ENCODE peak calls at places on chromosomes 4 and X, in five cellular contexts. F, B, N, S and R are unnamed samples.

GRCh38 chr4:108717386-108717785 is 45.5 kb downstream of the ETNPPL start:
- DNase-seq in B (no peak), F (no peak), N (no peak), S (no peak), R (no peak)

GRCh38 chr4:184448828-184449227 is 25.5 kb downstream of the IRF2 start:
- DNase-seq in B (no peak), S (peak), F (no peak), N (peak), R (peak)

GRCh38 chr4:176791591-176792347 is 953 bp downstream of the VEGFC start:
- DNase-seq in B (peak), S (peak), F (no peak), N (peak), R (peak)

GRCh38 chrX:133390647-133391046 is 24.6 kb downstream of the GPC4 start:
- DNase-seq in S (no peak), B (no peak), F (no peak), N (no peak), R (no peak)

GRCh38 chr4:24978291-24979072 is 52.3 kb downstream of the LGI2 start:
- DNase-seq in F (no peak), S (no peak), N (no peak), B (no peak), R (no peak)

GRCh38 chrX:19545651-19546050 is 30.3 kb upstream of the MAP3K15 start:
- DNase-seq in N (no peak), B (no peak), S (no peak), F (no peak), R (no peak)

GRCh38 chrX:103919336-103919682 is 43.1 kb upstream of the TMSB15B start:
- DNase-seq in S (no peak), B (no peak), F (no peak), N (peak), R (peak)

GRCh38 chrX:120761810-120762209 is 113.9 kb downstream of the CT47B1 start:
- DNase-seq in S (no peak), F (no peak), N (peak), B (no peak), R (no peak)

GRCh38 chr4:114927881-114928280 is 185.5 kb downstream of the NDST4 start:
- DNase-seq in F (no peak), N (no peak), S (no peak), B (no peak), R (no peak)

GRCh38 chr4:138367942-138368341 is 125.8 kb upstream of the SLC7A11 start:
- DNase-seq in F (no peak), N (no peak), B (no peak), S (no peak), R (no peak)

GRCh38 chr4:22434895-22435294 is 81.0 kb downstream of the ADGRA3 start:
- DNase-seq in B (no peak), S (no peak), N (peak), F (peak), R (no peak)

GRCh38 chrX:45614853-45615252 is 414.2 kb upstream of the DIPK2B start:
- DNase-seq in N (no peak), B (no peak), S (no peak), F (no peak), R (no peak)

GRCh38 chr4:3010577-3010976 is 47.2 kb downstream of the GRK4 start:
- DNase-seq in F (no peak), B (no peak), S (no peak), N (no peak), R (no peak)

GRCh38 chr4:3010998-3011397 is 47.6 kb downstream of the GRK4 start:
- DNase-seq in S (no peak), F (no peak), B (no peak), N (peak), R (no peak)

GRCh38 chr4:3007724-3008123 is 44.4 kb downstream of the GRK4 start:
- DNase-seq in F (no peak), S (no peak), B (no peak), N (no peak), R (no peak)

GRCh38 chr4:3011456-3012220 is 48.3 kb downstream of the GRK4 start:
- DNase-seq in S (no peak), B (no peak), F (no peak), N (no peak), R (no peak)

GRCh38 chr4:3009422-3009821 is 46.1 kb downstream of the GRK4 start:
- DNase-seq in B (no peak), F (peak), N (peak), S (no peak), R (peak)
- TF ChIP-seq CTCF in B (peak), F (peak), N (no peak), S (no peak), R (peak)

GRCh38 chr4:126807132-126807531 is 825.6 kb upstream of the INTU start:
- DNase-seq in N (no peak), B (no peak), F (no peak), S (no peak), R (no peak)

DNA sequence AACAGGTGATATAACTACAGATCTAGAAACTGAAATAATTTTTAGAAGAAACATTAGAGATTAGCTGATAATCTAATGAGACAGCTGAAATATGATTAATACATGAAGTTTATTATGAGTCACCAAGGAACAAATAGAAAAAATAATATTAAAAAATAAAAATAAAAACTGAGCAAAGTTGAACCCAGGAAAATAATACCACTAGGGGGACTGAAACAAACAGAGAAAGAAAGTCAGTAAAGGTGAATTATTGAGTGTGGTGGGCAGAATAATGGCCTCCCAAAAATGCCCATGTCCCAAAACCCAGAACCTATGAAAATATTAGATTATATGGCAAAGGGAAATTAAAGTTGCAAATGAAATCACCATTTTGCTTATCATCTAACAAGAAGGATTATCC is 820.7 kb upstream of the INTU start:
- DNase-seq in F (no peak), S (no peak), N (no peak), B (no peak), R (no peak)
- TF ChIP-seq CTCF in F (no peak), S (no peak), N (no peak), B (no peak), R (no peak)

GRCh38 chr4:45442466-45442865 is 681.4 kb downstream of the GABRG1 start:
- DNase-seq in F (no peak), B (no peak), S (no peak), N (peak), R (no peak)
- TF ChIP-seq CTCF in F (no peak), B (peak), S (no peak), N (peak), R (no peak)

GRCh38 chrX:101206471-101206870 is 13.1 kb upstream of the DRP2 start:
- DNase-seq in B (no peak), S (no peak), F (peak), N (peak), R (peak)
- TF ChIP-seq CTCF in B (peak), S (no peak), F (peak), N (peak), R (peak)

GRCh38 chrX:40158036-40158706 is 60.4 kb upstream of the BCOR start:
- DNase-seq in B (peak), N (no peak), F (no peak), S (no peak), R (peak)
- TF ChIP-seq CTCF in B (peak), N (peak), F (peak), S (no peak), R (peak)

GRCh38 chrX:131831185-131831520 is 191.9 kb upstream of the STK26 start:
- DNase-seq in N (no peak), B (no peak), F (no peak), S (no peak), R (no peak)

GRCh38 chrX:131828482-131828881 is 194.6 kb upstream of the STK26 start:
- DNase-seq in S (no peak), F (no peak), N (no peak), B (no peak), R (no peak)

GRCh38 chrX:131830400-131831184 is 192.5 kb upstream of the STK26 start:
- DNase-seq in S (peak), B (no peak), N (peak), F (peak), R (no peak)

GRCh38 chrX:131826572-131826971 is 196.5 kb upstream of the STK26 start:
- DNase-seq in N (no peak), B (no peak), S (no peak), F (no peak), R (no peak)

DNA sequence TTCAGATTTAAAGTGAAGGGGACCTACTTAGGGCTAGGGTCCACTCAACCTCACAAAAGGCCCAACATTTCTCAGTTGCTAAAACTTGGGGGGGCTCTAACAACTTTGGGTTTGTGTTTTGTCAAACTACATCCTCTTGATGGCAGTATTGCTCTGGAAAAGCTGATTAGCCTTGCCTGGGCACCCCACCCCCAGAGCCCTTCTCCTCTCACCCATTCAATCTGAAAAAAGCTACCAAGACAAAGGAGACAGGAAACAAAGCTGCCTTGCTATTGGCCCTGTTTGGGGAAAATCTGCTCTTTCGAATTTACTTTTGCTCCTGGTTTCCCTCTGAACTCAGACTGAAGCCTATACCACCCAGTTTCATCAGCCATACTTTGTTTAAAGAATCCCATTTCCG is 195.2 kb upstream of the STK26 start:
- DNase-seq in F (peak), N (peak), B (no peak), S (no peak), R (no peak)
- TF ChIP-seq CTCF in F (peak), N (peak), B (no peak), S (no peak), R (peak)

GRCh38 chr4:15756361-15756861 is 21.7 kb upstream of the CD38 start:
- DNase-seq in F (peak), S (no peak), N (peak), B (no peak), R (peak)
- TF ChIP-seq CTCF in F (peak), S (no peak), N (peak), B (peak), R (peak)

DNA sequence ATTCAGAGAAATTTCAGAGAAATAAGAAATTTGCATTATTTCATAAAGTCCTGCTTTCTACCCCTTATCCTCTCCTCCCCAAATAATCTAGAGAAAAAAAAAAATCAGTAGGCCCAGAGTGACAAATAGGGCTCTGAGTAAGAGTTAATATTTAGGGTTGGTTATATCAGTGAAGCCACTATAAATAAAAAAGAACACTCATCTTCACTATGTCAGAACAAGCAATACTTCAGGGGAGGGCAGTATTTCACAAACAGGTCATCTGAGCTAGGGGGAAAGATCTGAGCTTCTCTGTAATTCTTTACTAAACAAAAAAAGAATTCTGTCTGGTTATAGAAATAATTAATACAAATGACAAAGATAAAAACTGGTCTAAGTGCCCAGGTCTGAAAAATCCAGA is 39.4 kb downstream of the PDE5A start:
- DNase-seq in B (no peak), F (no peak), S (no peak), N (no peak), R (no peak)
- TF ChIP-seq CTCF in B (no peak), F (no peak), S (no peak), N (no peak), R (no peak)

DNA sequence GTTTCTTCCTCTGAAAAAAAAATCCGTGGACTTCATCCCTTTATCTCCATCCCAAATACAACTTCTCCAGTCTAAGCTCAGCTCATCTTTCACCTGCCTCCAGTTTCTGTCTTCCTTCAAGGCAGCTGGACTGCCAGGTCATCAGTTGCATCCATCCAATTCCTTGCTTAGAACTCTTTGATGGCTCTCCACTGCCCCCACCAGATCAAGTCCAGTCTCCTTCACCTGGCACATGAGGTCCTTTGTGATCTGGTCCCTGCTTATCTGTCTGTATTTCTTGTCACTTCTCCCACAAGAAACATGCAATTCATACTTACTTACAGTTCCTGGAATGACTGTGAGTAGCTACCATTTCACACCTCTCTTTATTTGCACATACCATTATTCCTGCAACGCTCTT is 33.8 kb downstream of the OTUD6A start:
- DNase-seq in S (no peak), N (peak), B (no peak), F (no peak), R (no peak)
- TF ChIP-seq CTCF in S (no peak), N (peak), B (peak), F (no peak), R (no peak)

GRCh38 chr4:61831987-61832386 is 631.9 kb downstream of the ADGRL3 start:
- DNase-seq in S (no peak), F (no peak), N (no peak), B (no peak), R (no peak)

GRCh38 chr4:61838072-61838471 is 637.9 kb downstream of the ADGRL3 start:
- DNase-seq in B (no peak), S (no peak), F (no peak), N (no peak), R (no peak)

GRCh38 chr4:61841710-61842109 is 641.6 kb downstream of the ADGRL3 start:
- DNase-seq in F (no peak), N (no peak), S (no peak), B (no peak), R (no peak)

GRCh38 chr4:61837395-61837794 is 637.3 kb downstream of the ADGRL3 start:
- DNase-seq in S (no peak), F (no peak), N (no peak), B (no peak), R (no peak)
- TF ChIP-seq CTCF in S (no peak), F (no peak), N (no peak), B (no peak), R (no peak)